ENCODE peak calls at places on chromosomes 6 and 20, in four cellular contexts. One of them, this sample, is unnamed.

GRCh38 chr6:163513570-163514166 is 99.2 kb downstream of the QKI start:
- DNase-seq in HEK293T: no peak
- DNase-seq in H1: no peak
- DNase-seq in NT2/D1: no peak
- DNase-seq in this sample: no peak

GRCh38 chr6:164039954-164040375 is 625.4 kb downstream of the QKI start:
- DNase-seq in H1: no peak
- DNase-seq in NT2/D1: no peak
- DNase-seq in HEK293T: no peak
- DNase-seq in this sample: no peak

GRCh38 chr6:141472123-141472522 is 660.6 kb upstream of the GJE1 start:
- DNase-seq in H1: no peak
- DNase-seq in NT2/D1: peak
- DNase-seq in HEK293T: no peak
- DNase-seq in this sample: no peak

GRCh38 chr6:1602356-1602713 is 7.4 kb upstream of the FOXC1 start:
- DNase-seq in HEK293T: no peak
- DNase-seq in NT2/D1: no peak
- DNase-seq in H1: no peak
- DNase-seq in this sample: no peak

GRCh38 chr6:33812669-33813068 is 8.9 kb upstream of the MLN start:
- DNase-seq in NT2/D1: peak
- DNase-seq in HEK293T: peak
- DNase-seq in H1: peak
- DNase-seq in this sample: peak

GRCh38 chr6:33592595-33593413 is 12.7 kb upstream of the BAK1 start:
- DNase-seq in NT2/D1: peak
- DNase-seq in HEK293T: no peak
- DNase-seq in H1: peak
- DNase-seq in this sample: no peak

GRCh38 chr6:45533394-45533793 is 155.7 kb upstream of the SUPT3H start:
- DNase-seq in HEK293T: no peak
- DNase-seq in H1: no peak
- DNase-seq in NT2/D1: no peak
- DNase-seq in this sample: no peak

GRCh38 chr6:217048-217659 is 75.1 kb upstream of the DUSP22 start:
- DNase-seq in NT2/D1: peak
- DNase-seq in H1: peak
- DNase-seq in HEK293T: peak
- DNase-seq in this sample: peak

GRCh38 chr6:137291441-137291840 is 72.3 kb upstream of the IFNGR1 start:
- DNase-seq in H1: no peak
- DNase-seq in NT2/D1: no peak
- DNase-seq in HEK293T: no peak
- DNase-seq in this sample: no peak

GRCh38 chr6:30321692-30322388 is 4.9 kb upstream of the TRIM39 start:
- DNase-seq in H1: no peak
- DNase-seq in HEK293T: no peak
- DNase-seq in NT2/D1: no peak
- DNase-seq in this sample: no peak

GRCh38 chr20:21557246-21557982 is 43.5 kb upstream of the NKX2-2 start:
- DNase-seq in NT2/D1: no peak
- DNase-seq in HEK293T: no peak
- DNase-seq in H1: no peak
- DNase-seq in this sample: no peak

GRCh38 chr6:124927806-124928205 is 34.4 kb upstream of the RNF217 start:
- DNase-seq in H1: no peak
- DNase-seq in HEK293T: no peak
- DNase-seq in NT2/D1: no peak
- DNase-seq in this sample: no peak

GRCh38 chr6:62640749-62641148 is 354.7 kb upstream of the KHDRBS2 start:
- DNase-seq in HEK293T: no peak
- DNase-seq in NT2/D1: no peak
- DNase-seq in H1: no peak
- DNase-seq in this sample: no peak

GRCh38 chr6:30720738-30721197 is 616 bp downstream of the TUBB start:
- DNase-seq in HEK293T: peak
- DNase-seq in H1: peak
- DNase-seq in NT2/D1: no peak
- DNase-seq in this sample: peak

GRCh38 chr20:15930324-15931305 is 642.6 kb downstream of the KIF16B start:
- DNase-seq in H1: no peak
- DNase-seq in HEK293T: peak
- DNase-seq in NT2/D1: no peak
- DNase-seq in this sample: peak

GRCh38 chr6:14002176-14002947 is 77.6 kb downstream of the RNF182 start:
- DNase-seq in HEK293T: no peak
- DNase-seq in NT2/D1: no peak
- DNase-seq in H1: no peak
- DNase-seq in this sample: no peak

GRCh38 chr6:2976571-2977085 is 5.3 kb upstream of the SERPINB6 start:
- DNase-seq in NT2/D1: no peak
- DNase-seq in HEK293T: no peak
- DNase-seq in H1: no peak
- DNase-seq in this sample: no peak

GRCh38 chr20:4563534-4563933 is 158.2 kb upstream of the PRND start:
- DNase-seq in HEK293T: peak
- DNase-seq in NT2/D1: peak
- DNase-seq in H1: peak
- DNase-seq in this sample: peak

GRCh38 chr6:13814938-13815575 is 700 bp upstream of the MCUR1 start:
- DNase-seq in NT2/D1: no peak
- DNase-seq in H1: no peak
- DNase-seq in HEK293T: no peak
- DNase-seq in this sample: no peak

GRCh38 chr6:144285798-144286502 is 815 bp downstream of the UTRN start:
- DNase-seq in HEK293T: peak
- DNase-seq in NT2/D1: no peak
- DNase-seq in H1: peak
- DNase-seq in this sample: peak

GRCh38 chr6:142946924-142947701 is 2.1 kb upstream of the HIVEP2 start:
- DNase-seq in HEK293T: peak
- DNase-seq in H1: peak
- DNase-seq in NT2/D1: no peak
- DNase-seq in this sample: peak

GRCh38 chr6:142207265-142207877 is 60.3 kb downstream of the VTA1 start:
- DNase-seq in NT2/D1: peak
- DNase-seq in HEK293T: peak
- DNase-seq in H1: peak
- DNase-seq in this sample: peak

GRCh38 chr6:141326426-141326825 is 806.3 kb upstream of the GJE1 start:
- DNase-seq in H1: no peak
- DNase-seq in HEK293T: no peak
- DNase-seq in NT2/D1: no peak
- DNase-seq in this sample: peak

GRCh38 chr6:138206862-138207261 is 11.4 kb downstream of the PBOV1 start:
- DNase-seq in HEK293T: no peak
- DNase-seq in H1: no peak
- DNase-seq in NT2/D1: no peak
- DNase-seq in this sample: no peak

GRCh38 chr6:116847234-116847633 is 18.4 kb upstream of the GPRC6A start:
- DNase-seq in H1: no peak
- DNase-seq in NT2/D1: no peak
- DNase-seq in HEK293T: peak
- DNase-seq in this sample: peak

GRCh38 chr6:119192200-119192599 is 113.7 kb upstream of the FAM184A start:
- DNase-seq in NT2/D1: no peak
- DNase-seq in H1: no peak
- DNase-seq in HEK293T: no peak
- DNase-seq in this sample: no peak

GRCh38 chr20:1965520-1966278 is 28.2 kb downstream of the PDYN start:
- DNase-seq in H1: peak
- DNase-seq in HEK293T: peak
- DNase-seq in NT2/D1: peak
- DNase-seq in this sample: peak

GRCh38 chr20:59823456-59823855 is 110.0 kb downstream of the SYCP2 start:
- DNase-seq in H1: no peak
- DNase-seq in NT2/D1: no peak
- DNase-seq in HEK293T: no peak
- DNase-seq in this sample: no peak

GRCh38 chr6:43668151-43669028 is 19.2 kb downstream of the MRPS18A start:
- DNase-seq in H1: peak
- DNase-seq in NT2/D1: no peak
- DNase-seq in HEK293T: peak
- DNase-seq in this sample: peak

GRCh38 chr6:9943026-9943425 is 471.8 kb downstream of the TFAP2A start:
- DNase-seq in NT2/D1: no peak
- DNase-seq in H1: no peak
- DNase-seq in HEK293T: no peak
- DNase-seq in this sample: no peak

GRCh38 chr6:9948600-9949138 is 466.2 kb downstream of the TFAP2A start:
- DNase-seq in HEK293T: no peak
- DNase-seq in H1: no peak
- DNase-seq in NT2/D1: no peak
- DNase-seq in this sample: no peak
- TF ChIP-seq SUZ12 in HEK293T: no peak
- TF ChIP-seq SUZ12 in H1: no peak
- TF ChIP-seq SUZ12 in NT2/D1: no peak
- TF ChIP-seq SUZ12 in this sample: no peak

GRCh38 chr6:25089442-25089841 is 153.7 kb upstream of the RIPOR2 start:
- DNase-seq in HEK293T: no peak
- DNase-seq in H1: no peak
- DNase-seq in NT2/D1: no peak
- DNase-seq in this sample: no peak

GRCh38 chr6:25100288-25100687 is 164.5 kb upstream of the RIPOR2 start:
- DNase-seq in NT2/D1: no peak
- DNase-seq in H1: no peak
- DNase-seq in HEK293T: no peak
- DNase-seq in this sample: no peak

GRCh38 chr6:25094726-25095125 is 159.0 kb upstream of the RIPOR2 start:
- DNase-seq in H1: no peak
- DNase-seq in NT2/D1: no peak
- DNase-seq in HEK293T: no peak
- DNase-seq in this sample: no peak
- TF ChIP-seq SUZ12 in H1: no peak
- TF ChIP-seq SUZ12 in NT2/D1: no peak
- TF ChIP-seq SUZ12 in HEK293T: no peak
- TF ChIP-seq SUZ12 in this sample: no peak

DNA sequence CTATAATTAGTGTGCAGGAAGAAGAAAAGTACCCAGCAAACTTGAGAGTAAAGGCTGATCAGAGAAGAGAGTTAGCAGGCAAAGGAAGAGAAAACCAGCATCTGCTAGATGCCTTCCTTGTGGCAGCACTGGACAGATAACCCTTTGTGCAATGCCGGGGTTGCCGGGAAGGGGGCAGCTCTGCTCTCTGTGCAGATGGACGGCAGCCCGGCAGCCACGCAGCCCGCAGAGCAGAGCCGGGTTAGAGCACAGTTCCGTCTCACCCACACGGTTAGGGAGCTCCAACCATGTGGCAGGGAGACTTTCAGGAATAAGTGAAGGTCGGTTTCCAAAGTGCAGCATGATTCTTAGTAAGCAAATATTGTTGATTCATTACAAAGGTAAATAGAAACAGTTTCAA is 80.0 kb upstream of the RPS6KA2 start:
- DNase-seq in NT2/D1: no peak
- DNase-seq in H1: peak
- DNase-seq in HEK293T: peak
- DNase-seq in this sample: peak
- TF ChIP-seq SUZ12 in NT2/D1: no peak
- TF ChIP-seq SUZ12 in H1: no peak
- TF ChIP-seq SUZ12 in HEK293T: no peak
- TF ChIP-seq SUZ12 in this sample: no peak

GRCh38 chr20:56831795-56832194 is 202.7 kb downstream of the TFAP2C start:
- DNase-seq in NT2/D1: no peak
- DNase-seq in HEK293T: no peak
- DNase-seq in H1: no peak
- DNase-seq in this sample: no peak

GRCh38 chr20:56827763-56828162 is 198.7 kb downstream of the TFAP2C start:
- DNase-seq in HEK293T: no peak
- DNase-seq in H1: no peak
- DNase-seq in NT2/D1: no peak
- DNase-seq in this sample: no peak

GRCh38 chr20:56828402-56828801 is 199.3 kb downstream of the TFAP2C start:
- DNase-seq in NT2/D1: no peak
- DNase-seq in HEK293T: no peak
- DNase-seq in H1: no peak
- DNase-seq in this sample: no peak

GRCh38 chr20:56826971-56827645 is 198.0 kb downstream of the TFAP2C start:
- DNase-seq in HEK293T: no peak
- DNase-seq in H1: no peak
- DNase-seq in NT2/D1: no peak
- DNase-seq in this sample: no peak

GRCh38 chr20:56829788-56830385 is 200.8 kb downstream of the TFAP2C start:
- DNase-seq in H1: no peak
- DNase-seq in NT2/D1: peak
- DNase-seq in HEK293T: no peak
- DNase-seq in this sample: peak
- TF ChIP-seq SUZ12 in H1: no peak
- TF ChIP-seq SUZ12 in NT2/D1: no peak
- TF ChIP-seq SUZ12 in HEK293T: no peak
- TF ChIP-seq SUZ12 in this sample: no peak